ENCODE peak calls at places on chromosome 17, in eight cellular contexts. I, U, S, Z, M, N, L and V are unnamed samples.

GRCh38 chr17:79218825-79219200 is 144.2 kb downstream of the ENGASE start:
- DNase-seq in L (no peak), S (no peak), M (no peak), U (no peak), Z (no peak), N (no peak), I (no peak), V (no peak)

GRCh38 chr17:34243732-34244299 is 11.3 kb upstream of the CCL2 start:
- DNase-seq in L (no peak), Z (no peak), M (no peak), I (no peak), U (no peak), S (no peak), N (no peak), V (no peak)

GRCh38 chr17:57264776-57265175 is 8.5 kb downstream of the MSI2 start:
- DNase-seq in L (no peak), Z (no peak), I (no peak), N (no peak), S (no peak), M (peak; percentile 49), U (no peak), V (no peak)

GRCh38 chr17:64920026-64920418 is 744 bp upstream of the LRRC37A3 start:
- DNase-seq in S (peak; percentile 33), Z (no peak), L (peak; percentile 29), U (no peak), M (no peak), N (peak; percentile 28), I (no peak), V (no peak)

GRCh38 chr17:4602041-4602440 is 17.7 kb downstream of the SMTNL2 start:
- DNase-seq in N (no peak), I (no peak), Z (no peak), L (no peak), M (no peak), U (no peak), S (no peak), V (no peak)

GRCh38 chr17:4846635-4847390 is 13.7 kb downstream of the MINK1 start:
- DNase-seq in N (no peak), M (no peak), U (no peak), S (no peak), L (no peak), I (no peak), Z (no peak), V (no peak)

GRCh38 chr17:77371117-77371887 is 230.5 kb downstream of the SEC14L1 start:
- DNase-seq in M (no peak), I (no peak), Z (no peak), U (no peak), L (no peak), S (peak; percentile 23), N (no peak), V (no peak)

GRCh38 chr17:35944151-35944550 is 638 bp upstream of the LYZL6 start:
- DNase-seq in L (no peak), M (no peak), I (no peak), N (no peak), U (no peak), Z (no peak), S (no peak), V (no peak)

GRCh38 chr17:78444392-78444791 is 65.9 kb downstream of the PGS1 start:
- DNase-seq in I (no peak), S (no peak), M (no peak), U (no peak), Z (no peak), N (no peak), L (no peak), V (no peak)

GRCh38 chr17:77491921-77492445 is 351.2 kb downstream of the SEC14L1 start:
- DNase-seq in N (no peak), S (no peak), U (no peak), M (no peak), L (no peak), I (no peak), Z (no peak), V (no peak)

GRCh38 chr17:65074778-65075250 is 18.3 kb upstream of the GNA13 start:
- DNase-seq in N (no peak), I (no peak), U (no peak), M (no peak), Z (peak; percentile 94), S (peak; percentile 32), L (peak; percentile 72), V (no peak)

GRCh38 chr17:3639981-3640596 is 3.5 kb downstream of the CTNS start:
- DNase-seq in N (no peak), U (no peak), L (no peak), Z (peak; percentile 64), M (no peak), I (no peak), S (no peak), V (no peak)

GRCh38 chr17:11624968-11625367 is 26.7 kb downstream of the DNAH9 start:
- DNase-seq in N (no peak), S (no peak), I (no peak), Z (no peak), U (no peak), M (no peak), L (no peak), V (no peak)

GRCh38 chr17:11622468-11622867 is 24.2 kb downstream of the DNAH9 start:
- DNase-seq in I (no peak), Z (no peak), M (no peak), S (no peak), N (no peak), U (no peak), L (no peak), V (no peak)

GRCh38 chr17:11618861-11619566 is 20.7 kb downstream of the DNAH9 start:
- DNase-seq in L (peak; percentile 47), S (no peak), Z (no peak), M (peak; percentile 21), I (no peak), U (no peak), N (no peak), V (no peak)
- H3K4me3 ChIP-seq in L (no peak overlapping the region), S (no peak overlapping the region), Z (no peak overlapping the region), M (no peak overlapping the region), I (no peak overlapping the region), U (no peak overlapping the region), N (no peak overlapping the region), V (no peak overlapping the region)

GRCh38 chr17:45374501-45374900 is 57.7 kb upstream of the MAP3K14 start:
- DNase-seq in U (no peak), N (no peak), M (no peak), L (no peak), Z (no peak), I (no peak), S (no peak), V (no peak)

GRCh38 chr17:45371414-45372324 is 54.8 kb upstream of the MAP3K14 start:
- DNase-seq in N (peak; percentile 95), S (peak; percentile 90), I (peak; percentile 92), U (peak; percentile 36), L (peak; percentile 73), M (peak; percentile 96), Z (peak; percentile 93), V (peak; percentile 18)

GRCh38 chr17:45368661-45369060 is 51.8 kb upstream of the MAP3K14 start:
- DNase-seq in U (no peak), M (no peak), I (no peak), Z (no peak), S (no peak), N (no peak), L (no peak), V (no peak)

GRCh38 chr17:45372325-45372869 is 55.6 kb upstream of the MAP3K14 start:
- DNase-seq in N (no peak), M (no peak), L (no peak), U (no peak), S (no peak), I (no peak), Z (no peak), V (no peak)

DNA sequence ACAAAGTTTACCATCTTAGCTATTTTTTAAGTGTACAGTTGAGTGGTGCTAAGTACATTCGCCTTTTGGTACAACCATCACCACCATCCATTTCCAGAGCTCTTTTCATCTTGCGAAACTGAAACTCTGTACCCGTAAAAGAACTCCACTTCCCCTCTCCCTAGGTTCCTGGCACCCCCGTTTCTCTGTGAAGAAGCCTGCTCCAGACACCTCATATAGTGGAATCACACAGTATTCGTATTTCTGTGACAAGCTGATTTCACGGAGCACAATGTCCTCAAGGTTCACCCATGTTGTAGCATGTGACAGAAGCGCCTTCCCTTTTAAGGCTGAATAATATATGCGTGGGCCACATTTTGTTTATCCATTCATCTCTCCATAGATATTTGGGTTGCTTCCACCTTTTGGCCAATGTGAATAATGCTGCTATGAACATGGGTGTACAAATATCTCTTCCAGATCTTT is 54.2 kb upstream of the MAP3K14 start:
- DNase-seq in L (no peak), I (peak; percentile 56), S (no peak), N (no peak), Z (no peak), U (no peak), M (peak; percentile 54), V (no peak)
- TF ChIP-seq CTCF in L (no peak), I (no peak), S (no peak), N (no peak), Z (no peak), U (no peak), M (no peak), V (no peak)

DNA sequence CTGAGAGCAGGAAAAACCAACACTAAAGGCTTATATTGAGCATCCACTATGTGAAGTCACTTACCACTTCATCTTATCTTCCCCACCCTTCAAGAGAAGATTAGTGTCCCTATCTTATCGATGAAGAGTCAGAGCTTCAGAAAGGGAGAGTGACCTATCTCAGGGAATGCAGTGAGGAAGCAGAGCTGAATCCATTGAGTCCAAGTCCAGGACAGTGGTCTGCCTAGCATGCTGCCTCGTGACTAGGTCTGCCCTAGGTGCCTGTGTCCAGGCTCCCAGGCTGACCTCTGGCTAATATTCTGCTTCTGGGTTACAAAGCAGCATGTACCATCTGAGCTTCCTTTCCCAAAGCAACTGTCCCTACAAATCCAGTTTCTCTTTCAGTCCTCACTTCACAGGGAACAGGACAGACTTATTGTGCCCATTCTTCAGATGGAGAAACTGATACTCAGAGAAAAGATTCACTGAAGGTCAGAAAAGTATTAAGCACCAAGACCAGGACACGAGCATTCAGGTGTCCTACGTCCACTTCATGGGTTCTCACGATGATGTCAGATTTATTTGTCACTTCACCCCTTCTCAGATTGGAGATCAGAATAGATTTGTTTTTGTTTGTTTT is 13.3 kb upstream of the FZD2 start:
- DNase-seq in U (no peak), N (no peak), S (no peak), M (no peak), I (no peak), Z (no peak), L (no peak), V (no peak)
- H3K4me1 ChIP-seq in U (peaks cover 24% of the 10 kb centered on the region), N (peaks cover 79% of the 10 kb centered on the region), S (no peaks in the 10 kb centered on the region), M (peaks cover 37% of the 10 kb centered on the region), I (peaks cover 78% of the 10 kb centered on the region), Z (peaks cover 13% of the 10 kb centered on the region), L (no peaks in the 10 kb centered on the region), V (no peaks in the 10 kb centered on the region)

GRCh38 chr17:16406742-16407674 is 8.4 kb upstream of the TRPV2 start:
- DNase-seq in M (no peak), N (peak; percentile 96), U (no peak), I (no peak), L (peak; percentile 83), S (peak; percentile 47), Z (no peak), V (no peak)

DNA sequence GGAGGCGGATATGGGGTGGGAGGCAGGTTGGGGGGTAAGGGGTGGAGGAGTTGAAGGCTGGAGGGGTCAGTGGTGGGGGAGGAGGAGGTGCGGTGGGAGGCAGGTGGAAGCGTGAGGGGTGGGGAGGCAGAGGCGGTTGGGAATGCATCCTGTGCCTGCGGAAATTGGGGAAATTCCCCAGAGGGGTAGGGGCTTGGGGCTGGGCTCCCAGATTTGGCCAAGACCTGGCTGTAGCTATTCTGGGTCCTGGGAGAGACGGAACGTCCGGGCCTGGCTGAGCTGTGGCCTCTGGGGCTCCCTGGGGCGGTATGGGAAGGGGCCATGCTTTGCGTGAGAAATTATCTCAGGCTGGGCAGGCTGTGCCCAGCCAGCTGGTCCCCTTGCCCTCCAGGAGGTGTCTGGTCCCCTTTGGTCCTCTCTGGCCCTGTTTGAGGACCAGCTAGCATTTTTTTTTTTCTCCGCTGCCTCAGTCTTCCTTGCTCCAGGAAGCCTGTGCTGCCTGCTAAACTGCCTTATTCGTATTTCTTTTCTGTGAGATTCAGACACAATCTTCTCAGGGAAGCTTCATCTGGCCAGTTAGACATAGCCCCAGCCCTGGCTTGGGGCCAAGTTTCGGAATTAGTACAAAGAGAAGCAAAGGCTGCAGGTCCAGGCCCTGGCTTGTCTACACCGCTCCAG is 7.3 kb upstream of the TRPV2 start:
- DNase-seq in M (peak; percentile 61), S (peak; percentile 62), L (peak; percentile 73), I (no peak), Z (peak; percentile 56), N (peak; percentile 76), U (no peak), V (no peak)
- H3K4me3 ChIP-seq in M (no peak overlapping the region), S (peak overlapping the region; percentile 32), L (no peak overlapping the region), I (no peak overlapping the region), Z (no peak overlapping the region), N (peak overlapping the region; percentile 46), U (peak overlapping the region; percentile 41), V (no peak overlapping the region)